ENCODE peak calls at places on chromosomes 2 and 18, in five cellular contexts. E, Z, N, J and H are unnamed samples. For H3K4me1, the result is how much of the 10 kb centered on the place peaks cover.

GRCh38 chr2:18473241-18473841 is 87.1 kb downstream of the RDH14 start:
- DNase-seq in Z (peak), E (peak), J (peak), N (no peak), H (no peak)

GRCh38 chr18:58516514-58517285 is 112.2 kb downstream of the ALPK2 start:
- DNase-seq in N (no peak), J (no peak), Z (no peak), E (no peak), H (no peak)

GRCh38 chr2:30321466-30321865 is 90.1 kb downstream of the LBH start:
- DNase-seq in J (no peak), Z (no peak), N (no peak), E (peak), H (no peak)

GRCh38 chr2:232997749-232998665 is 15.0 kb downstream of the NGEF start:
- DNase-seq in Z (no peak), J (no peak), E (no peak), N (peak), H (peak)

GRCh38 chr18:57437433-57437781 is 2.2 kb downstream of the ONECUT2 start:
- DNase-seq in J (no peak), N (no peak), E (no peak), Z (no peak), H (no peak)

GRCh38 chr2:241804326-241805276 is 4.4 kb upstream of the NEU4 start:
- DNase-seq in Z (peak), E (no peak), N (peak), J (no peak), H (no peak)

GRCh38 chr18:25503567-25504081 is 151.7 kb upstream of the ZNF521 start:
- DNase-seq in Z (peak), E (peak), N (peak), J (peak), H (peak)

GRCh38 chr18:14089781-14090180 is 42.5 kb downstream of the ZNF519 start:
- DNase-seq in Z (no peak), J (no peak), E (peak), N (no peak), H (no peak)

GRCh38 chr2:241563571-241563980 is 5.0 kb downstream of the BOK start:
- DNase-seq in Z (no peak), J (no peak), N (no peak), E (no peak), H (no peak)

GRCh38 chr2:30026091-30027055 is 105.0 kb upstream of the ALK start:
- DNase-seq in J (no peak), N (no peak), Z (peak), E (peak), H (no peak)

GRCh38 chr18:56992777-56993176 is 154.1 kb upstream of the BOD1L2 start:
- DNase-seq in Z (no peak), E (peak), N (no peak), J (no peak), H (no peak)

GRCh38 chr2:127454595-127455565 is 36.7 kb downstream of the PROC start:
- DNase-seq in J (no peak), Z (no peak), N (peak), E (no peak), H (no peak)

GRCh38 chr2:191740776-191741175 is 62.8 kb downstream of the NABP1 start:
- DNase-seq in E (peak), Z (no peak), J (no peak), N (no peak), H (no peak)

GRCh38 chr2:97693476-97693875 is 19.9 kb upstream of the ZAP70 start:
- DNase-seq in N (no peak), J (no peak), E (no peak), Z (no peak), H (no peak)

GRCh38 chr2:190853659-190854386 is 26.8 kb upstream of the GLS start:
- DNase-seq in J (no peak), Z (no peak), N (no peak), E (no peak), H (no peak)

GRCh38 chr18:76615065-76615733 is 120.2 kb upstream of the ZNF516 start:
- DNase-seq in N (no peak), Z (no peak), E (peak), J (no peak), H (no peak)

GRCh38 chr2:27162151-27163121 is 13.6 kb downstream of the TCF23 start:
- DNase-seq in N (no peak), Z (no peak), E (no peak), J (no peak), H (no peak)

GRCh38 chr2:200590090-200590489 is 4.3 kb downstream of the AOX1 start:
- DNase-seq in E (no peak), Z (peak), N (no peak), J (no peak), H (peak)

GRCh38 chr2:209145941-209146681 is 277.7 kb upstream of the MAP2 start:
- DNase-seq in J (no peak), E (no peak), Z (no peak), N (no peak), H (no peak)

GRCh38 chr2:45264227-45265225 is 255.3 kb upstream of the SIX2 start:
- DNase-seq in N (no peak), Z (no peak), J (no peak), E (no peak), H (no peak)

GRCh38 chr18:74715306-74715705 is 117.6 kb downstream of the ZNF407 start:
- DNase-seq in E (no peak), N (no peak), J (no peak), Z (no peak), H (no peak)

GRCh38 chr2:127810637-127811396 is at the start of gene WDR33:
- DNase-seq in N (peak), Z (peak), J (peak), E (peak), H (peak)

GRCh38 chr2:221322741-221323140 is 249.4 kb downstream of the EPHA4 start:
- DNase-seq in J (no peak), E (no peak), Z (no peak), N (no peak), H (no peak)

GRCh38 chr2:172377408-172377807 is 50.0 kb upstream of the ITGA6 start:
- DNase-seq in E (no peak), J (no peak), N (no peak), Z (no peak), H (no peak)

GRCh38 chr2:84875213-84875560 is 5.7 kb downstream of the TRABD2A start:
- DNase-seq in J (no peak), E (no peak), N (no peak), Z (no peak), H (peak)

GRCh38 chr2:64672708-64673107 is 19.0 kb upstream of the SERTAD2 start:
- DNase-seq in N (no peak), Z (no peak), J (no peak), E (no peak), H (no peak)

GRCh38 chr2:132559921-132560320 is 110.1 kb downstream of the LYPD1 start:
- DNase-seq in J (no peak), E (no peak), Z (no peak), N (no peak), H (no peak)

GRCh38 chr2:9234680-9235387 is 28.2 kb downstream of the ASAP2 start:
- DNase-seq in J (no peak), Z (no peak), N (no peak), E (peak), H (no peak)
- H3K4me1 ChIP-seq in J (half or more), Z (under half), N (under half), E (half or more), H (under half)

GRCh38 chr2:231294578-231295362 is 96.3 kb downstream of the ARMC9 start:
- DNase-seq in J (no peak), E (no peak), N (peak), Z (no peak), H (no peak)
- TF ChIP-seq CTCF in J (no peak), E (no peak), N (no peak), Z (no peak), H (no peak)

GRCh38 chr2:37324536-37324785 is 172 bp downstream of the PRKD3 start:
- DNase-seq in E (peak), N (no peak), Z (peak), J (peak), H (peak)

GRCh38 chr2:37325625-37326071 is 1.0 kb upstream of the PRKD3 start:
- DNase-seq in N (peak), E (no peak), Z (peak), J (no peak), H (no peak)

GRCh38 chr2:37326866-37327634 is 2.4 kb upstream of the PRKD3 start:
- DNase-seq in N (no peak), E (no peak), Z (no peak), J (no peak), H (no peak)

GRCh38 chr2:37324786-37325624 is at the start of gene PRKD3:
- DNase-seq in E (peak), J (no peak), N (peak), Z (peak), H (peak)

DNA sequence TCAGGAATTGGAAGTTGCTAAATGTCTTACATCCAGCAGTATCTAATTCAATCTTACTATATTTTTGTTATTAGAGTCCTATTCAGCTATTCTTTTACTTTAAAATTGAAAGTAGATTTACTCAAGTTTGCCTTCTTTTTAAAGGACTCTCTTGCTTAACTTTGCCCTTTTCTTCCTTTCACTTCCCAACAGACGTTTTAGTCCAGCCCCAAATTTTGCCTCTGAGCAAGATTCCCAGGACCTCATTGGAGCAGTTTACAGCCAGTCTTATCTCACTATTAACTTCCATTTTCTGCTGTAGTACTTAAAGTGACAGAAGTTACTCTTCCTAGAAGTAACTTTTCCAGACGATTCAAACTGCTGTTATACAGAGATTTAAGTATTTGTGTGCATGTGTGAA is 1.7 kb upstream of the PRKD3 start:
- DNase-seq in Z (no peak), E (peak), N (peak), J (no peak), H (peak)
- H3K4me3 ChIP-seq in Z (peak), E (no peak), N (no peak), J (peak), H (no peak)

GRCh38 chr2:85914525-85914881 is 25.7 kb upstream of the ST3GAL5 start:
- DNase-seq in Z (no peak), J (no peak), N (no peak), E (no peak), H (no peak)
- H3K4me1 ChIP-seq in Z (under half), J (under half), N (under half), E (under half), H (under half)

GRCh38 chr2:55063713-55064323 is 13.6 kb upstream of the RTN4 start:
- DNase-seq in N (no peak), E (no peak), J (no peak), Z (no peak), H (no peak)
- TF ChIP-seq CTCF in N (no peak), E (no peak), J (no peak), Z (no peak), H (no peak)